ENCODE peak calls at places on chromosomes 4 and X, in nine cellular contexts. L is PC-3, X is body of pancreas, K is A549, N is left ventricle myocardium inferior, U is fibroblast of pulmonary artery, O is fibroblast of lung, S is neuronal stem cell, Y is small intestine. H is an unnamed sample.

GRCh38 chr4:31657859-31658258 is 937.7 kb downstream of the PCDH7 start:
- DNase-seq in L (peak), X (no peak), K (no peak), N (no peak), U (peak), O (peak), S (no peak), Y (no peak), H (no peak)

GRCh38 chr4:112266823-112267222 is 18.9 kb downstream of the TIFA start:
- DNase-seq in L (peak), X (no peak), K (no peak), N (no peak), U (peak), O (peak), S (no peak), Y (no peak), H (peak)

GRCh38 chrX:15930585-15930984 is 76.0 kb upstream of the AP1S2 start:
- DNase-seq in L (peak), X (no peak), K (peak), N (no peak), U (peak), O (peak), S (no peak), Y (no peak), H (peak)

GRCh38 chr4:152696764-152697250 is 17.0 kb upstream of the TMEM154 start:
- DNase-seq in L (peak), X (no peak), K (no peak), N (no peak), U (peak), O (peak), S (no peak), Y (peak), H (no peak)

GRCh38 chrX:121356139-121356849 is 308.9 kb downstream of the GLUD2 start:
- DNase-seq in L (no peak), X (no peak), K (no peak), N (no peak), U (no peak), O (no peak), S (no peak), Y (no peak), H (no peak)

GRCh38 chr4:137422666-137423065 is 109.6 kb downstream of the PCDH18 start:
- DNase-seq in L (no peak), X (no peak), K (no peak), N (no peak), U (no peak), O (no peak), S (no peak), Y (no peak), H (no peak)

GRCh38 chrX:108186811-108187210 is 95.2 kb downstream of the ATG4A start:
- DNase-seq in L (peak), X (no peak), K (peak), N (no peak), U (peak), O (peak), S (no peak), Y (peak), H (no peak)

GRCh38 chr4:5982156-5982973 is 35.9 kb downstream of the C4orf50 start:
- DNase-seq in L (no peak), X (no peak), K (no peak), N (no peak), U (no peak), O (no peak), S (no peak), Y (no peak), H (no peak)

GRCh38 chrX:39614680-39614998 is 483.1 kb downstream of the BCOR start:
- DNase-seq in L (no peak), X (no peak), K (no peak), N (no peak), U (no peak), O (no peak), S (no peak), Y (no peak), H (no peak)

GRCh38 chr4:20391224-20391623 is 139.5 kb downstream of the SLIT2 start:
- DNase-seq in L (no peak), X (no peak), K (no peak), N (no peak), U (peak), O (peak), S (no peak), Y (no peak), H (no peak)

GRCh38 chrX:49179358-49179757 is 6.8 kb downstream of the PRICKLE3 start:
- DNase-seq in L (no peak), X (peak), K (no peak), N (no peak), U (no peak), O (no peak), S (no peak), Y (no peak), H (no peak)

GRCh38 chr4:85741921-85742591 is 267.1 kb downstream of the ARHGAP24 start:
- DNase-seq in L (no peak), X (peak), K (no peak), N (peak), U (no peak), O (no peak), S (no peak), Y (no peak), H (peak)

GRCh38 chrX:108217877-108218276 is 126.3 kb downstream of the ATG4A start:
- DNase-seq in L (no peak), X (no peak), K (no peak), N (peak), U (no peak), O (no peak), S (no peak), Y (no peak), H (no peak)

GRCh38 chrX:41003501-41004286 is 81.6 kb upstream of the USP9X start:
- DNase-seq in L (no peak), X (no peak), K (no peak), N (no peak), U (no peak), O (no peak), S (no peak), Y (no peak), H (no peak)

GRCh38 chr4:74793757-74794340 is 474 bp downstream of the BTC start:
- DNase-seq in L (peak), X (peak), K (peak), N (no peak), U (peak), O (peak), S (peak), Y (peak), H (peak)

GRCh38 chr4:7847206-7847605 is 92.5 kb downstream of the AFAP1 start:
- DNase-seq in L (no peak), X (no peak), K (no peak), N (no peak), U (no peak), O (no peak), S (no peak), Y (no peak), H (no peak)

GRCh38 chr4:158051401-158052235 is 121.2 kb downstream of the GASK1B start:
- DNase-seq in L (no peak), X (no peak), K (no peak), N (peak), U (peak), O (peak), S (no peak), Y (no peak), H (no peak)

GRCh38 chrX:3006500-3006899 is at the start of gene ARSH:
- DNase-seq in L (no peak), X (no peak), K (no peak), N (no peak), U (no peak), O (no peak), S (no peak), Y (peak), H (no peak)

GRCh38 chr4:94636004-94636403 is 121.8 kb upstream of the BMPR1B start:
- DNase-seq in L (peak), X (no peak), K (no peak), N (no peak), U (peak), O (peak), S (no peak), Y (peak), H (peak)

GRCh38 chr4:183876268-183876934 is 28.7 kb upstream of the STOX2 start:
- DNase-seq in L (peak), X (peak), K (no peak), N (peak), U (peak), O (peak), S (no peak), Y (peak), H (peak)

GRCh38 chr4:127103723-127104122 is 529.0 kb upstream of the INTU start:
- DNase-seq in L (no peak), X (no peak), K (no peak), N (no peak), U (peak), O (peak), S (no peak), Y (no peak), H (no peak)

GRCh38 chr4:3510481-3510880 is 21.7 kb downstream of the LRPAP1 start:
- DNase-seq in L (no peak), X (no peak), K (no peak), N (no peak), U (no peak), O (no peak), S (no peak), Y (no peak), H (no peak)

GRCh38 chr4:174398728-174399127 is 115.0 kb downstream of the CEP44 start:
- DNase-seq in L (peak), X (no peak), K (no peak), N (no peak), U (peak), O (peak), S (no peak), Y (peak), H (no peak)

GRCh38 chr4:78119698-78120097 is 62.6 kb downstream of the FRAS1 start:
- DNase-seq in L (no peak), X (no peak), K (no peak), N (no peak), U (no peak), O (no peak), S (no peak), Y (no peak), H (no peak)

GRCh38 chr4:8315343-8316250 is 46.0 kb downstream of the HTRA3 start:
- DNase-seq in L (peak), X (peak), K (peak), N (peak), U (peak), O (peak), S (peak), Y (peak), H (peak)

GRCh38 chrX:124226129-124226528 is 106.3 kb upstream of the TEX13D start:
- DNase-seq in L (peak), X (no peak), K (no peak), N (no peak), U (no peak), O (no peak), S (no peak), Y (no peak), H (no peak)

GRCh38 chrX:65772842-65773241 is 105.4 kb downstream of the MSN start:
- DNase-seq in L (no peak), X (no peak), K (no peak), N (no peak), U (no peak), O (no peak), S (no peak), Y (peak), H (no peak)

GRCh38 chr4:165345663-165346417 is 18.4 kb downstream of the MSMO1 start:
- DNase-seq in L (peak), X (no peak), K (no peak), N (no peak), U (no peak), O (no peak), S (no peak), Y (no peak), H (no peak)

DNA sequence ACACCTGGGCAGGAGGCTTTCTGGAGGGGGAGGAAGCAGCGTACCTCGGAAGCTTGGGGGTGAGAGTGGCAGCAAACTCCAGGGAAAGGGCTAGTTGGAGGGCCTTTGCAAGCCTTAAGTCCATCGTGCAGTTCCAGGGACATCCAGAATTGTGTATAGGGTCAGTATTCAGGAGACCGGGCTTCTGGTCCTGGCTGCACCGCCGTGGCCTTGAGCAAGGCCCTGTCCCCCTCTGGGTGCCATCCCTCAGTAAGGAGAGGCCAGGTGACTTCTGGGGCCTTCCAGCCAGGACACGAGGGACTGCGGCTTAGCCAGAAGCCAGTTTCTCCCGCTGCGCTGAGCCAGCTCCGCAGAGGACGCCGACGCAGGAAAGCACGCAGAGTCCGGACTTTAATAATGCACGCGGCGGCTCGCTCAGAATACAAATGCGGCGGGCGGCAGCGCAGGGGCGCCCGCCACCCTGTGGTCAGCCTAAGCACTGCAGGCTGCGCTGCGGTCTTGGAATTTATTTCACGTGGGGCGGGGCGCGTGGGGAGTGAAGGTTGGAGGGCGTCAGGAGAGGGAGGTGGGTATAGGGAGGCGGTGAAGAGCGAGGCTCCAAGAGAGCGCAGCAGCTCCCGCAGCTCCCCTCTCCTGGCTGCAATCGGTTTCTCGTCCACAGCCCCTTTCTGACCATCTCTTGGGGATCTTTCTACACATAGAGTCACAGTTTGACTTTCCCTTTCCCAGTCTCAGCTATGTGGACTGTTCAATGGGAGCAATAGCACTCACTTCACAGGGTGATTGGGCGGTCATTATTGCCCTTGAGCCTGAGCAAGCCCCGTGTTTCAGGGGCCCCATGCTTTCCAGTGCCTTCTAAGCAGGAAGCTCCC is 94.1 kb upstream of the GPR50 start:
- DNase-seq in L (peak), X (peak), K (peak), N (peak), U (peak), O (peak), S (peak), Y (peak), H (peak)
- H3K4me3 ChIP-seq in L (no peak), X (no peak), K (peak), N (peak), U (peak), O (no peak), S (no peak), Y (no peak), H (no peak)

DNA sequence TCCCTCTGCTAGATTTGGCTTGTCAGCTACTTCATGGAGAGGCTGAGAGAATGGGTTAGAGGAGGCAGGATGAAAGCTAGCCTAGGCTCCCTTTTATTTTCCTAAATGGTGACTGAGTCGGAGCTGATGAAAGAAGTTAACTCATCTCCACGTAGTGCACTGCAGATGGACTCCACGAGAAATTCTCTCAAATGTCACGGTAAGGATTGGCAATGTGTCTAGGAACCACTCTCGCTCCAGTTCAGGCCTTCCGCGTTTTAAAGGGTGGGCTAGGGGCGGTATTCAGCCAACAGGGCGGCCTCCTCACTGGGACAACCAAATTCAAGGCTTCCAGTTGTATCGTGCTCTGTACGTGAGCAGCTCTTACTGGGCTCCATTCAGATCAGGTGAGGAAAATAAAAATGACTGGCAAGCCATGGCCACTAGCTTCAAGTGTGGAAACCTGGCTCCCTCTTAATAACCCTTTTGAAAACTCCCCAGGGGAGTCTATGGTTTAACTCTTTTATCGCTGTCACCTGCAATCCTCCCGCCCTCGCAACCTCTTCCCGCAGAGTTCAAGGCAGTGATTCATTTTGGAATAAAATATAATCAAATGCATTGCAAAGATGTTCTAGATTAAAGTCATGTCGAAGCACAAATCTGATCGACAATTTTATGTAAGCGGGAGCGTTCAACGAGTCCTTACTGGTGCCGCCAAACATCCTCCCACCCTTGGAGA is 1.3 kb downstream of the SPOCK3 start:
- DNase-seq in L (no peak), X (no peak), K (no peak), N (no peak), U (no peak), O (no peak), S (peak), Y (no peak), H (no peak)
- H3K4me3 ChIP-seq in L (peak), X (no peak), K (no peak), N (peak), U (no peak), O (peak), S (peak), Y (no peak), H (no peak)

GRCh38 chr4:125390126-125390525 is 75.4 kb downstream of the FAT4 start:
- DNase-seq in L (peak), X (no peak), K (no peak), N (no peak), U (peak), O (peak), S (no peak), Y (no peak), H (no peak)
- H3K4me3 ChIP-seq in L (peak), X (no peak), K (no peak), N (peak), U (peak), O (peak), S (no peak), Y (no peak), H (no peak)

GRCh38 chr4:76572224-76572623 is 137.2 kb downstream of the SHROOM3 start:
- DNase-seq in L (no peak), X (no peak), K (no peak), N (no peak), U (no peak), O (no peak), S (no peak), Y (no peak), H (no peak)

GRCh38 chr4:76571274-76571673 is 136.2 kb downstream of the SHROOM3 start:
- DNase-seq in L (peak), X (peak), K (no peak), N (no peak), U (no peak), O (no peak), S (no peak), Y (no peak), H (no peak)

GRCh38 chr4:76570141-76570989 is 135.3 kb downstream of the SHROOM3 start:
- DNase-seq in L (peak), X (peak), K (no peak), N (no peak), U (no peak), O (peak), S (no peak), Y (peak), H (no peak)

GRCh38 chr4:76569225-76569624 is 134.2 kb downstream of the SHROOM3 start:
- DNase-seq in L (no peak), X (no peak), K (no peak), N (no peak), U (no peak), O (no peak), S (no peak), Y (peak), H (no peak)

GRCh38 chr4:76569695-76570094 is 134.7 kb downstream of the SHROOM3 start:
- DNase-seq in L (no peak), X (no peak), K (no peak), N (no peak), U (no peak), O (no peak), S (no peak), Y (no peak), H (no peak)
- H3K4me3 ChIP-seq in L (no peak), X (no peak), K (no peak), N (no peak), U (no peak), O (no peak), S (no peak), Y (no peak), H (no peak)

GRCh38 chrX:9899640-9900075 is 67.5 kb upstream of the CLDN34 start:
- DNase-seq in L (no peak), X (no peak), K (no peak), N (no peak), U (peak), O (peak), S (peak), Y (no peak), H (no peak)
- H3K4me3 ChIP-seq in L (no peak), X (no peak), K (no peak), N (no peak), U (no peak), O (no peak), S (no peak), Y (no peak), H (no peak)

DNA sequence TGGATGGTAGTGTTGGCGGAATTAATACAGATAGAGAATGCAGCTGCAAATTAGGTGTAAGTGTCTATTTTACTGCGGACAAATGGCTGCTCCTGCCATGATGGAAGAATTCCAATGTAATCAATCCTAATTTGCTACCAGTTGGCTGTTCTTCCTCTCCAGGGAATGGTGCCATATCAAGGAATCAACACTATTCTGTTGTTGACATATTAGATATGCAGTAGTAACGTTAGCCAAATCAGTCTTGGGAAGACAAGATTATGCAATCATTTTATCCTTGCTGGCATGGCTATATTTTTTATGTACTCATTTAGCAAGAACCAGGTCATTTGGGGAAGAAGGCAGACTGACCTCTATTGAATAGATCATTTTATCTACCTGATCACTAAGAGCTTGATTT is 271.2 kb upstream of the AGA start:
- DNase-seq in L (no peak), X (no peak), K (no peak), N (no peak), U (no peak), O (no peak), S (no peak), Y (no peak), H (no peak)
- H3K4me3 ChIP-seq in L (no peak), X (no peak), K (no peak), N (no peak), U (no peak), O (no peak), S (no peak), Y (no peak), H (no peak)

GRCh38 chr4:122227202-122227601 is 75.1 kb downstream of the BLTP1 start:
- DNase-seq in L (no peak), X (no peak), K (no peak), N (no peak), U (no peak), O (no peak), S (no peak), Y (no peak), H (no peak)
- H3K4me3 ChIP-seq in L (no peak), X (no peak), K (no peak), N (no peak), U (no peak), O (no peak), S (no peak), Y (no peak), H (no peak)

GRCh38 chr4:68734095-68734494 is 63.6 kb upstream of the UGT2B15 start:
- DNase-seq in L (no peak), X (no peak), K (no peak), N (no peak), U (no peak), O (no peak), S (no peak), Y (peak), H (no peak)
- H3K4me3 ChIP-seq in L (no peak), X (no peak), K (no peak), N (no peak), U (no peak), O (no peak), S (no peak), Y (no peak), H (no peak)

H was measured in A673.